ENCODE peak calls at places on chromosome 1, in five cellular contexts. One of them, this sample, is unnamed.
A peak's percentile ranks its signal among the peaks of the same experiment; 100 is the strongest.

GRCh38 chr1:31831397-31832378 is 15.9 kb upstream of the SPOCD1 start:
- DNase-seq in fibroblast of pulmonary artery: no peak
- DNase-seq in H7: no peak
- DNase-seq in foreskin fibroblast: peak; percentile 61
- DNase-seq in tibial nerve: no peak
- DNase-seq in this sample: no peak

GRCh38 chr1:150235436-150235851 is 468 bp downstream of the ANP32E start:
- DNase-seq in fibroblast of pulmonary artery: no peak
- DNase-seq in H7: peak; percentile 52
- DNase-seq in foreskin fibroblast: no peak
- DNase-seq in tibial nerve: peak; percentile 24
- DNase-seq in this sample: no peak

GRCh38 chr1:22275626-22276395 is 132.9 kb upstream of the WNT4 start:
- DNase-seq in fibroblast of pulmonary artery: peak; percentile 66
- DNase-seq in H7: peak; percentile 92
- DNase-seq in foreskin fibroblast: peak; percentile 34
- DNase-seq in tibial nerve: peak; percentile 40
- DNase-seq in this sample: peak; percentile 65

GRCh38 chr1:205777994-205778393 is 2.7 kb upstream of the RAB29 start:
- DNase-seq in fibroblast of pulmonary artery: no peak
- DNase-seq in H7: no peak
- DNase-seq in foreskin fibroblast: no peak
- DNase-seq in tibial nerve: no peak
- DNase-seq in this sample: no peak

GRCh38 chr1:51946300-51946699 is 44.2 kb downstream of the RAB3B start:
- DNase-seq in fibroblast of pulmonary artery: peak; percentile 31
- DNase-seq in H7: no peak
- DNase-seq in foreskin fibroblast: peak; percentile 47
- DNase-seq in tibial nerve: no peak
- DNase-seq in this sample: no peak

GRCh38 chr1:14705824-14706223 is 107.3 kb downstream of the KAZN start:
- DNase-seq in fibroblast of pulmonary artery: no peak
- DNase-seq in H7: no peak
- DNase-seq in foreskin fibroblast: no peak
- DNase-seq in tibial nerve: no peak
- DNase-seq in this sample: no peak

GRCh38 chr1:223545325-223545724 is 120.2 kb downstream of the CAPN8 start:
- DNase-seq in fibroblast of pulmonary artery: no peak
- DNase-seq in H7: no peak
- DNase-seq in foreskin fibroblast: no peak
- DNase-seq in tibial nerve: no peak
- DNase-seq in this sample: no peak

GRCh38 chr1:29050141-29050540 is 73.6 kb downstream of the TMEM200B start:
- DNase-seq in fibroblast of pulmonary artery: no peak
- DNase-seq in H7: no peak
- DNase-seq in foreskin fibroblast: no peak
- DNase-seq in tibial nerve: no peak
- DNase-seq in this sample: no peak

GRCh38 chr1:24418898-24419628 is 3.5 kb downstream of the NIPAL3 start:
- DNase-seq in fibroblast of pulmonary artery: peak; percentile 82
- DNase-seq in H7: no peak
- DNase-seq in foreskin fibroblast: no peak
- DNase-seq in tibial nerve: no peak
- DNase-seq in this sample: peak; percentile 87

GRCh38 chr1:59360170-59360569 is 63.3 kb downstream of the FGGY start:
- DNase-seq in fibroblast of pulmonary artery: peak; percentile 85
- DNase-seq in H7: no peak
- DNase-seq in foreskin fibroblast: peak; percentile 31
- DNase-seq in tibial nerve: no peak
- DNase-seq in this sample: no peak

GRCh38 chr1:210298296-210298695 is 30.4 kb upstream of the HHAT start:
- DNase-seq in fibroblast of pulmonary artery: no peak
- DNase-seq in H7: no peak
- DNase-seq in foreskin fibroblast: no peak
- DNase-seq in tibial nerve: no peak
- DNase-seq in this sample: no peak

GRCh38 chr1:7558921-7559869 is 211.9 kb upstream of the VAMP3 start:
- DNase-seq in fibroblast of pulmonary artery: no peak
- DNase-seq in H7: no peak
- DNase-seq in foreskin fibroblast: no peak
- DNase-seq in tibial nerve: no peak
- DNase-seq in this sample: no peak

GRCh38 chr1:159746676-159747075 is 32.3 kb upstream of the CRP start:
- DNase-seq in fibroblast of pulmonary artery: peak; percentile 53
- DNase-seq in H7: no peak
- DNase-seq in foreskin fibroblast: no peak
- DNase-seq in tibial nerve: no peak
- DNase-seq in this sample: no peak

GRCh38 chr1:8858112-8858668 is 20.3 kb downstream of the ENO1 start:
- DNase-seq in fibroblast of pulmonary artery: peak; percentile 90
- DNase-seq in H7: no peak
- DNase-seq in foreskin fibroblast: peak; percentile 62
- DNase-seq in tibial nerve: peak; percentile 26
- DNase-seq in this sample: no peak

GRCh38 chr1:40784141-40784770 is 669 bp downstream of the KCNQ4 start:
- DNase-seq in fibroblast of pulmonary artery: no peak
- DNase-seq in H7: peak; percentile 90
- DNase-seq in foreskin fibroblast: no peak
- DNase-seq in tibial nerve: no peak
- DNase-seq in this sample: no peak

GRCh38 chr1:230456478-230456877 is 30.3 kb upstream of the PGBD5 start:
- DNase-seq in fibroblast of pulmonary artery: no peak
- DNase-seq in H7: no peak
- DNase-seq in foreskin fibroblast: no peak
- DNase-seq in tibial nerve: no peak
- DNase-seq in this sample: no peak

GRCh38 chr1:80542231-80542630 is 1258.5 kb upstream of the ADGRL2 start:
- DNase-seq in fibroblast of pulmonary artery: peak; percentile 52
- DNase-seq in H7: no peak
- DNase-seq in foreskin fibroblast: no peak
- DNase-seq in tibial nerve: no peak
- DNase-seq in this sample: no peak

GRCh38 chr1:31762726-31763670 is 1.1 kb downstream of the ADGRB2 start:
- DNase-seq in fibroblast of pulmonary artery: peak; percentile 31
- DNase-seq in H7: peak; percentile 98
- DNase-seq in foreskin fibroblast: peak; percentile 49
- DNase-seq in tibial nerve: no peak
- DNase-seq in this sample: peak; percentile 68

GRCh38 chr1:232142403-232143314 is 487.3 kb downstream of the SIPA1L2 start:
- DNase-seq in fibroblast of pulmonary artery: peak; percentile 79
- DNase-seq in H7: no peak
- DNase-seq in foreskin fibroblast: peak; percentile 82
- DNase-seq in tibial nerve: peak; percentile 20
- DNase-seq in this sample: peak; percentile 21

GRCh38 chr1:33670567-33670966 is 193.3 kb upstream of the HMGB4 start:
- DNase-seq in fibroblast of pulmonary artery: no peak
- DNase-seq in H7: no peak
- DNase-seq in foreskin fibroblast: no peak
- DNase-seq in tibial nerve: no peak
- DNase-seq in this sample: no peak

GRCh38 chr1:32925360-32926142 is 24.4 kb upstream of the TMEM54 start:
- DNase-seq in fibroblast of pulmonary artery: peak; percentile 23
- DNase-seq in H7: peak; percentile 80
- DNase-seq in foreskin fibroblast: no peak
- DNase-seq in tibial nerve: no peak
- DNase-seq in this sample: no peak

GRCh38 chr1:4126731-4127594 is 226.9 kb upstream of the C1orf174 start:
- DNase-seq in fibroblast of pulmonary artery: no peak
- DNase-seq in H7: no peak
- DNase-seq in foreskin fibroblast: no peak
- DNase-seq in tibial nerve: no peak
- DNase-seq in this sample: no peak

GRCh38 chr1:168942165-168942564 is 164.3 kb upstream of the ATP1B1 start:
- DNase-seq in fibroblast of pulmonary artery: no peak
- DNase-seq in H7: no peak
- DNase-seq in foreskin fibroblast: no peak
- DNase-seq in tibial nerve: no peak
- DNase-seq in this sample: no peak

GRCh38 chr1:25615563-25616079 is 970 bp upstream of the MAN1C1 start:
- DNase-seq in fibroblast of pulmonary artery: no peak
- DNase-seq in H7: peak; percentile 4
- DNase-seq in foreskin fibroblast: no peak
- DNase-seq in tibial nerve: no peak
- DNase-seq in this sample: no peak
- H3K4me3 ChIP-seq in fibroblast of pulmonary artery: peak overlapping the region; percentile 50
- H3K4me3 ChIP-seq in H7: peak overlapping the region; percentile 82
- H3K4me3 ChIP-seq in foreskin fibroblast: peak overlapping the region; percentile 47
- H3K4me3 ChIP-seq in tibial nerve: peak overlapping the region; percentile 45
- H3K4me3 ChIP-seq in this sample: peak overlapping the region; percentile 42

DNA sequence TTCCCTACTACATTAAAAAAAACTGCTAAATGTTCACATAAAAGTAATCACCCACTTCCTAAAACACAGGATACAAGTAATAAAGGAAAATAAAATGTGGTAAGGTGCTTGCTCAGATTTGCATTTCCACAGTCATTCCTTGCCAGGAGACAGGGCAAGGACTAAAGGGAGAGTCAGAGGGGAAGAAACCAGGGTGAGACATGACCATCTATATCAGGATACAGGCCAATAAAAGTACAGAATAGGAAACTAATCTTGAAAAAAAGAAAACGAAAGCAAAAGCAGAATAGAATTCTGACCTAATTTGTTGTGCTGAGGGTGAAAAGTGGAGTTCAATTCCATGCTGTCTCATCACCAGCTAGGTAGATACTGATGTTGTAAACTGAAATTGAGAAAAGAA is 27.3 kb downstream of the JMJD4 start:
- DNase-seq in fibroblast of pulmonary artery: no peak
- DNase-seq in H7: no peak
- DNase-seq in foreskin fibroblast: no peak
- DNase-seq in tibial nerve: no peak
- DNase-seq in this sample: no peak
- H3K4me3 ChIP-seq in fibroblast of pulmonary artery: no peak overlapping the region
- H3K4me3 ChIP-seq in H7: no peak overlapping the region
- H3K4me3 ChIP-seq in foreskin fibroblast: no peak overlapping the region
- H3K4me3 ChIP-seq in tibial nerve: no peak overlapping the region
- H3K4me3 ChIP-seq in this sample: no peak overlapping the region

DNA sequence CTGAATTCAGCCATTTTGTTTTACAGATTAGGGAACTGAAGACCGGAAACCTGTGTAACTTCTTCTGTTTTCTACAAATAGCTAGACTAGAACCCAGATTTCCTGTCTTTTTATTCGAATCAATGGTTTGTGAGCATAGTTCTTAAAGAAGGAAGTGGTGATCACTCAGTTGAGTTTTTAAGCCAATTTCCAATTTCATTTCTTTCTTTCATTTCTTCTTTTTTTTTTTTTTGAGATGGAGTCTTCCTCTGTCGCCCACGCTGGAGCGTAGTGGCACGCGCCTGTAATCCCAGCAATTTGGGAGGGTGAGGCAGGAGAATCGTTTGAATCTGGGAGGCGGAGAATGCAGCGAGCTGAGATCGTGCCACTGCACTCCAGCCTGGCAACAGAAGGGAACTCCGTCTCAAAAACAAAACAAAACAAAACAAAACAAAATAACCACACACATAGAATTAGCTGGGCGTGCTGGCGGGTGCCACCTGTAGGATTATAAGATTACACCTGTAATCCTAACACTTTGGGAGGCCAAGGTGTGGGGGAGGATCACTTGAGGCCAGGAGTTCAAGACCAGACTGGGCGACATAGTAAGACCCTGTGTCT is 3.0 kb upstream of the MDM4 start:
- DNase-seq in fibroblast of pulmonary artery: no peak
- DNase-seq in H7: no peak
- DNase-seq in foreskin fibroblast: no peak
- DNase-seq in tibial nerve: no peak
- DNase-seq in this sample: no peak
- H3K4me3 ChIP-seq in fibroblast of pulmonary artery: no peak overlapping the region
- H3K4me3 ChIP-seq in H7: no peak overlapping the region
- H3K4me3 ChIP-seq in foreskin fibroblast: no peak overlapping the region
- H3K4me3 ChIP-seq in tibial nerve: no peak overlapping the region
- H3K4me3 ChIP-seq in this sample: no peak overlapping the region

DNA sequence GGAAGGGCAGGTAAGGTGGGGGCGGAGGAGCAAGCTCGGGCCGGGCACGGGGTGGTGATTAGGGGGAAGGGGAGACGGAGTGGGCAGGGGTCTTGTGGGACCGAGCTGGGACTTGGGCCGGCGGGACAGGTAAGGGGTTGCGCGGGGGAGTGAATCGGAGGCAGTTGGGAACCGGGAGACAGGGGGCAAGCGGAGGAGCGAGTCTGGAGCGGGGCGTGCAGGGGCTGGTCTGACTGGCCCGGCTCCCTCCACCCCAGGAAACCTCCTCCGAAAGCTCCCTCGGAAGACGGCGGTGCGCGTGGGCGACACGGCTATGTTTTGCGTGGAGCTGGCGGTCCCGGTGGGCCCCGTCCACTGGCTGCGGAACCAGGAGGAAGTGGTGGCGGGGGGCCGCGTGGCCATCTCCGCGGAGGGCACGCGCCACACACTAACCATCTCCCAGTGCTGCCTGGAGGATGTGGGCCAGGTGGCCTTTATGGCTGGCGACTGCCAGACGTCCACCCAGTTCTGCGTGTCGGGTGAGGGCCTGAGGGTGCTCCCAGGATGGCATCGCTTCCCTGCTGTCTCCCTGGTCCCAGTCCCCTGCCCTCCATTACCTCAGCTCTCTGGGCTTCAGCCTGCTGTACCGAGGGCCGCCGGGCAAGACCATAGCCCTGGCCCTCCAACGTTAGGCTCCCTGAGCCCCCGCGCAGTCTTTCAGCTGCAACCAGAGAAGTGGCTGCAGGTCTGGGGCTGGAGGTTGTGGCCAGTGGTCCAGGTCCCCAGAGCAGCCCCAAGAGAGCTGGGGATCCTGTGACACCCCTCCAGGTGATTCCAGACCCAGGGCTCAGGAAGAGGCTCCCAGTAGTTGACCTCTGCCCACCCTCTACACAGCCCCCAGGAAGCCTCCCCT is 6.3 kb downstream of the OBSCN start:
- DNase-seq in fibroblast of pulmonary artery: no peak
- DNase-seq in H7: no peak
- DNase-seq in foreskin fibroblast: no peak
- DNase-seq in tibial nerve: no peak
- DNase-seq in this sample: no peak
- H3K4me3 ChIP-seq in fibroblast of pulmonary artery: peak overlapping the region; percentile 39
- H3K4me3 ChIP-seq in H7: peak overlapping the region; percentile 79
- H3K4me3 ChIP-seq in foreskin fibroblast: peak overlapping the region; percentile 35
- H3K4me3 ChIP-seq in tibial nerve: peak overlapping the region; percentile 31
- H3K4me3 ChIP-seq in this sample: peak overlapping the region; percentile 49